ENCODE peak calls at places on chromosome 17, in four cellular contexts. I is tibial nerve, D is GM12878, B is cardiac fibroblast. L is an unnamed sample.

GRCh38 chr17:34850023-34850422 is 111.2 kb downstream of the CCT6B start:
- DNase-seq in I (no peak), D (no peak), B (no peak), L (no peak)

GRCh38 chr17:10198509-10199249 is at the start of gene GAS7:
- DNase-seq in I (peak; percentile 43), D (no peak), B (no peak), L (peak; percentile 86)

GRCh38 chr17:73546770-73547345 is 97.4 kb downstream of the SDK2 start:
- DNase-seq in I (no peak), D (no peak), B (no peak), L (peak; percentile 45)

GRCh38 chr17:76442341-76443338 is 10.3 kb downstream of the UBE2O start:
- DNase-seq in I (no peak), D (no peak), B (peak; percentile 42), L (no peak)

GRCh38 chr17:72602517-72603345 is 481.9 kb downstream of the SOX9 start:
- DNase-seq in I (no peak), D (no peak), B (peak; percentile 92), L (no peak)

GRCh38 chr17:19672009-19672837 is 23.7 kb downstream of the ALDH3A2 start:
- DNase-seq in I (no peak), D (no peak), B (peak; percentile 21), L (no peak)

GRCh38 chr17:3777366-3777765 is 23.6 kb downstream of the ITGAE start:
- DNase-seq in I (no peak), D (no peak), B (no peak), L (no peak)

GRCh38 chr17:21374455-21375161 is 1.5 kb upstream of the KCNJ12 start:
- DNase-seq in I (no peak), D (no peak), B (peak; percentile 54), L (no peak)

GRCh38 chr17:66191607-66192377 is at the start of gene CEP112:
- DNase-seq in I (peak; percentile 35), D (no peak), B (peak; percentile 65), L (peak; percentile 86)

GRCh38 chr17:3988297-3989120 is 24.3 kb upstream of the ATP2A3 start:
- DNase-seq in I (no peak), D (no peak), B (no peak), L (no peak)

GRCh38 chr17:15488557-15488956 is 21.1 kb upstream of the CDRT4 start:
- DNase-seq in I (no peak), D (no peak), B (no peak), L (no peak)

GRCh38 chr17:72976971-72977767 is 115.3 kb downstream of the SLC39A11 start:
- DNase-seq in I (peak; percentile 29), D (peak; percentile 38), B (peak; percentile 94), L (peak; percentile 26)

GRCh38 chr17:15510361-15510760 is 42.9 kb upstream of the CDRT4 start:
- DNase-seq in I (no peak), D (no peak), B (peak; percentile 88), L (no peak)

GRCh38 chr17:9645858-9646555 is 690 bp downstream of the USP43 start:
- DNase-seq in I (no peak), D (no peak), B (no peak), L (peak; percentile 68)

GRCh38 chr17:6104956-6105355 is 34.8 kb downstream of the WSCD1 start:
- DNase-seq in I (no peak), D (no peak), B (no peak), L (no peak)

GRCh38 chr17:55769625-55770000 is 18.8 kb downstream of the PCTP start:
- DNase-seq in I (no peak), D (no peak), B (peak; percentile 92), L (no peak)

GRCh38 chr17:82615084-82616020 is 32.9 kb downstream of the WDR45B start:
- DNase-seq in I (no peak), D (no peak), B (no peak), L (no peak)

GRCh38 chr17:82941021-82942001 is 101.5 kb upstream of the ZNF750 start:
- DNase-seq in I (no peak), D (no peak), B (no peak), L (no peak)

GRCh38 chr17:75808905-75809621 is 24.5 kb downstream of the UNK start:
- DNase-seq in I (peak; percentile 57), D (peak; percentile 57), B (peak; percentile 93), L (peak; percentile 74)

GRCh38 chr17:47267354-47267828 is 13.8 kb downstream of the ITGB3 start:
- DNase-seq in I (no peak), D (no peak), B (peak; percentile 96), L (no peak)

GRCh38 chr17:73293480-73293911 is 18.3 kb downstream of the CDC42EP4 start:
- DNase-seq in I (peak; percentile 42), D (no peak), B (peak; percentile 88), L (no peak)

GRCh38 chr17:46964315-46965265 is 14.5 kb downstream of the RPRML start:
- DNase-seq in I (no peak), D (no peak), B (no peak), L (no peak)

GRCh38 chr17:75367312-75367711 is 38.2 kb downstream of the GRB2 start:
- DNase-seq in I (no peak), D (no peak), B (peak; percentile 22), L (no peak)

GRCh38 chr17:1134634-1135324 is 45.0 kb downstream of the ABR start:
- DNase-seq in I (no peak), D (no peak), B (no peak), L (no peak)

GRCh38 chr17:75153854-75154194 is 488 bp downstream of the JPT1 start:
- DNase-seq in I (no peak), D (no peak), B (no peak), L (no peak)

GRCh38 chr17:66541461-66542182 is 239.2 kb downstream of the PRKCA start:
- DNase-seq in I (no peak), D (peak; percentile 40), B (peak; percentile 67), L (peak; percentile 26)

GRCh38 chr17:80147035-80147939 is at the start of gene EIF4A3:
- DNase-seq in I (peak; percentile 97), D (peak; percentile 98), B (peak; percentile 99), L (peak; percentile 100)
- TF ChIP-seq CTCF in I (no peak), D (no peak), B (no peak), L (no peak)

DNA sequence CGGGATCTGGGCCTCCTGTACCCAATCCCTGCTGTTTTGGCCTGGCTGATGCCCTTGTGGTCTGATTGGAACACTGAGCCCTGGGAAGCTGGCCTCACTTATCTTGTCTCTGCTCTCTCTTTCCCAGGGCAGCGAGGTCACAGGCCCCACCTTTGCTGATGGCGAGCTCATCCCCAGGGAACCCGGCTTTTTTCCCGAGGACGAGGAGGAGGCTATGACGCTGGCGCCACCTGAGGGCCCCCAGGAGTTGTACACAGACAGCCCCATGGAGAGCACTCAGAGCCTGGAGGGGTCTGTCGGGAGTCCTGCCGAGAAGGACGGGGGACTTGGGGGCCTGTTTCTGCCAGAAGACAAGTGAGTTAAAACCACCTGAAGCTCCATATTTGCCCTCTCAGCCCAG is 126.0 kb downstream of the RAB11FIP4 start:
- DNase-seq in I (no peak), D (no peak), B (no peak), L (no peak)
- TF ChIP-seq CTCF in I (no peak), D (peak; percentile 30), B (no peak), L (peak; percentile 30)

GRCh38 chr17:40528692-40529417 is 27.4 kb upstream of the TNS4 start:
- DNase-seq in I (peak; percentile 5), D (no peak), B (no peak), L (no peak)

GRCh38 chr17:40524243-40524965 is 23.0 kb upstream of the TNS4 start:
- DNase-seq in I (peak; percentile 1), D (no peak), B (no peak), L (no peak)

GRCh38 chr17:40525294-40525693 is 23.9 kb upstream of the TNS4 start:
- DNase-seq in I (no peak), D (no peak), B (peak; percentile 33), L (no peak)

GRCh38 chr17:40529991-40530390 is 28.6 kb upstream of the TNS4 start:
- DNase-seq in I (no peak), D (no peak), B (no peak), L (no peak)

DNA sequence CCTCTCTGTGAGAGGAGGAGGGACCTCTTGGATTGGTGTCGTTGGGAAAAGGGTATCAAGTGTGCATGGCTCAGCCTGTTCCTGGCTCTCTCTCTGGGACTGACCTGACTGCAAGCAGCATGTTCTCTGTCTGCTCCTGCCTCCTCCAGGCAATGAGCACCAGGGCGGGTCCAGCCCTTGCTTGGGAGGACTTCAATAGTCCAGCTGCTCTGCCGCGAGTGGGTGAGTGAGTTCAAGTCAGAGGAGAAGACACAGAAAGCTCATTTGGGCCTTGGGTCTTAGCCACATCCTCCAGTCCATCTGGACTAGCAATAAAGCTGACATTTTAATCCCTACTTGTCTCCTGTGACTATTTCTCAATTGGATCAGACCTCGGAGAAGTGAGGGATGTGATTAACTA is 25.2 kb upstream of the TNS4 start:
- DNase-seq in I (no peak), D (no peak), B (peak; percentile 38), L (no peak)
- TF ChIP-seq CTCF in I (no peak), D (no peak), B (no peak), L (no peak)

GRCh38 chr17:44362964-44363612 is 565 bp downstream of the FAM171A2 start:
- DNase-seq in I (no peak), D (no peak), B (no peak), L (peak; percentile 77)

GRCh38 chr17:44361292-44362055 is 2.2 kb downstream of the FAM171A2 start:
- DNase-seq in I (no peak), D (no peak), B (no peak), L (no peak)

GRCh38 chr17:44362056-44362355 is 1.6 kb downstream of the FAM171A2 start:
- DNase-seq in I (no peak), D (no peak), B (no peak), L (no peak)

GRCh38 chr17:44362479-44362963 is 1.1 kb downstream of the FAM171A2 start:
- DNase-seq in I (no peak), D (no peak), B (no peak), L (no peak)

GRCh38 chr17:44363613-44364159 is at the start of gene FAM171A2:
- DNase-seq in I (no peak), D (no peak), B (peak; percentile 35), L (peak; percentile 95)
- TF ChIP-seq CTCF in I (peak; percentile 91), D (peak; percentile 66), B (peak; percentile 12), L (peak; percentile 74)

GRCh38 chr17:27568216-27568615 is 62.8 kb upstream of the LGALS9 start:
- DNase-seq in I (no peak), D (no peak), B (no peak), L (no peak)

GRCh38 chr17:27564463-27564862 is 66.5 kb upstream of the LGALS9 start:
- DNase-seq in I (no peak), D (no peak), B (no peak), L (no peak)

GRCh38 chr17:27567563-27567859 is 63.5 kb upstream of the LGALS9 start:
- DNase-seq in I (no peak), D (no peak), B (no peak), L (no peak)

GRCh38 chr17:27566673-27567562 is 64.1 kb upstream of the LGALS9 start:
- DNase-seq in I (no peak), D (no peak), B (peak; percentile 71), L (no peak)

GRCh38 chr17:27565874-27566672 is 64.9 kb upstream of the LGALS9 start:
- DNase-seq in I (no peak), D (no peak), B (peak; percentile 32), L (no peak)
- TF ChIP-seq CTCF in I (no peak), D (no peak), B (no peak), L (no peak)

L was measured in GM20000.